ENCODE peak calls at places on chromosome 12, in four cellular contexts. O, C, E and F are unnamed samples.

GRCh38 chr12:69425417-69425816 is 44.8 kb upstream of the FRS2 start:
- DNase-seq in O (no peak), C (no peak), E (no peak), F (no peak)

GRCh38 chr12:84201976-84202375 is 710.6 kb downstream of the SLC6A15 start:
- DNase-seq in O (no peak), C (no peak), E (no peak), F (no peak)

GRCh38 chr12:119069029-119069731 is 87.8 kb downstream of the SRRM4 start:
- DNase-seq in O (no peak), C (no peak), E (no peak), F (no peak)

GRCh38 chr12:44774815-44775411 is 101.2 kb downstream of the NELL2 start:
- DNase-seq in O (peak; percentile 4), C (peak; percentile 76), E (peak; percentile 62), F (peak; percentile 35)

GRCh38 chr12:14613718-14614117 is 46.0 kb upstream of the PLBD1 start:
- DNase-seq in O (no peak), C (no peak), E (no peak), F (no peak)

GRCh38 chr12:104494137-104494815 is 37.5 kb downstream of the CHST11 start:
- DNase-seq in O (no peak), C (no peak), E (no peak), F (peak; percentile 18)

GRCh38 chr12:32443491-32443890 is 44.1 kb downstream of the FGD4 start:
- DNase-seq in O (no peak), C (no peak), E (no peak), F (no peak)

GRCh38 chr12:82625523-82625922 is 61.2 kb upstream of the TMTC2 start:
- DNase-seq in O (no peak), C (no peak), E (no peak), F (no peak)

GRCh38 chr12:49232940-49233841 is 31.7 kb upstream of the TUBA1C start:
- DNase-seq in O (no peak), C (peak; percentile 71), E (peak; percentile 50), F (no peak)

GRCh38 chr12:11695321-11695720 is 45.8 kb downstream of the ETV6 start:
- DNase-seq in O (no peak), C (no peak), E (no peak), F (no peak)

GRCh38 chr12:79424109-79424721 is 266.5 kb downstream of the PAWR start:
- DNase-seq in O (peak; percentile 74), C (no peak), E (no peak), F (no peak)

GRCh38 chr12:47818701-47819543 is 781 bp downstream of the HDAC7 start:
- DNase-seq in O (no peak), C (peak; percentile 74), E (peak; percentile 74), F (peak; percentile 39)

GRCh38 chr12:42504049-42504448 is 85.5 kb downstream of the PRICKLE1 start:
- DNase-seq in O (no peak), C (no peak), E (no peak), F (no peak)

GRCh38 chr12:124452576-124453391 is 114.6 kb downstream of the NCOR2 start:
- DNase-seq in O (no peak), C (no peak), E (no peak), F (no peak)

GRCh38 chr12:14650791-14651190 is 45.6 kb downstream of the GUCY2C start:
- DNase-seq in O (no peak), C (no peak), E (no peak), F (no peak)

GRCh38 chr12:70670948-70671347 is 33.7 kb upstream of the PTPRB start:
- DNase-seq in O (no peak), C (no peak), E (no peak), F (no peak)

GRCh38 chr12:121467638-121468403 is 67.9 kb downstream of the RNF34 start:
- DNase-seq in O (no peak), C (peak; percentile 81), E (no peak), F (no peak)

GRCh38 chr12:4251228-4251891 is 22.2 kb upstream of the CCND2 start:
- DNase-seq in O (no peak), C (no peak), E (no peak), F (peak; percentile 45)

GRCh38 chr12:27257104-27257848 is 13.2 kb downstream of the STK38L start:
- DNase-seq in O (no peak), C (no peak), E (no peak), F (no peak)

GRCh38 chr12:68154768-68155167 is 4.8 kb downstream of the IFNG start:
- DNase-seq in O (no peak), C (no peak), E (no peak), F (no peak)

GRCh38 chr12:101772019-101772774 is 32.9 kb upstream of the SYCP3 start:
- DNase-seq in O (no peak), C (no peak), E (no peak), F (no peak)

GRCh38 chr12:110705309-110705708 is 16.4 kb upstream of the HVCN1 start:
- DNase-seq in O (no peak), C (no peak), E (no peak), F (no peak)

GRCh38 chr12:6228535-6229223 is 28.5 kb downstream of the CD9 start:
- DNase-seq in O (no peak), C (no peak), E (peak; percentile 72), F (no peak)

GRCh38 chr12:63917864-63918742 is 73.6 kb downstream of the SRGAP1 start:
- DNase-seq in O (peak; percentile 90), C (no peak), E (peak; percentile 48), F (no peak)

GRCh38 chr12:125518074-125518473 is 452.8 kb downstream of the AACS start:
- DNase-seq in O (no peak), C (peak; percentile 76), E (no peak), F (no peak)

GRCh38 chr12:53381739-53382630 is 2.0 kb downstream of the SP1 start:
- DNase-seq in O (no peak), C (peak; percentile 72), E (peak; percentile 54), F (peak; percentile 22)
- H3K4me1 ChIP-seq in O (peaks cover 27% of the 10 kb centered on the region), C (peaks cover 3% of the 10 kb centered on the region), E (peaks cover 22% of the 10 kb centered on the region), F (peaks cover 57% of the 10 kb centered on the region)

GRCh38 chr12:93373847-93374723 is 3.6 kb upstream of the NUDT4 start:
- DNase-seq in O (no peak), C (no peak), E (no peak), F (no peak)

GRCh38 chr12:93376436-93377251 is 1.1 kb upstream of the NUDT4 start:
- DNase-seq in O (no peak), C (peak; percentile 78), E (no peak), F (no peak)

GRCh38 chr12:93378373-93379310 is 917 bp downstream of the NUDT4 start:
- DNase-seq in O (no peak), C (peak; percentile 49), E (peak; percentile 66), F (peak; percentile 37)

GRCh38 chr12:93377252-93377542 is 528 bp upstream of the NUDT4 start:
- DNase-seq in O (no peak), C (no peak), E (no peak), F (no peak)

GRCh38 chr12:93375906-93376305 is 1.8 kb upstream of the NUDT4 start:
- DNase-seq in O (no peak), C (no peak), E (no peak), F (no peak)
- H3K27ac ChIP-seq in O (no peak overlapping the region), C (no peak overlapping the region), E (no peak overlapping the region), F (no peak overlapping the region)

GRCh38 chr12:2080604-2081003 is 27.8 kb downstream of the CACNA1C start:
- DNase-seq in O (no peak), C (no peak), E (no peak), F (no peak)

GRCh38 chr12:2083008-2083407 is 30.2 kb downstream of the CACNA1C start:
- DNase-seq in O (no peak), C (no peak), E (no peak), F (no peak)

GRCh38 chr12:2083561-2083960 is 30.8 kb downstream of the CACNA1C start:
- DNase-seq in O (no peak), C (no peak), E (no peak), F (no peak)

GRCh38 chr12:2084553-2085296 is 31.9 kb downstream of the CACNA1C start:
- DNase-seq in O (no peak), C (no peak), E (no peak), F (no peak)

DNA sequence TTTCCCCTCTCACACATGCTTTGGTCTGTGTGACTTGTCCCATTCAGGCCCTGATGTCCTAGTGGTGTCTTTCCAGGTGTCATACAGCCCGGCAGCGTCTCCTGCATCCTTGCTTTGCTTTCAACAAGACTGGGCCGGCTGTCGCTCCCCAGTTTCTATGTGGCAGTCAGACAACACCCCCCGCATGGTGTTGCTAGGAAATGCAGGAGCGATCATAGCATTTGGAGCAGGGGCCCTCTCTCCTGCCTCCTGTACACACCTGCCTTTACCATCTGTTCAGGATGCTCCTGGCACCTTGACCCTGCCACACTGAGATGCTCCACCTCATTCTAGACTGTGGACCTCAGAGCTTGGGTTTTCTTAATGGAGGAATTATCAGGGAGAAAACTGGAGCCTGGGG is 29.5 kb downstream of the CACNA1C start:
- DNase-seq in O (no peak), C (peak; percentile 52), E (no peak), F (no peak)
- H3K27me3 ChIP-seq in O (peaks cover 2% of the 10 kb centered on the region), C (no peaks in the 10 kb centered on the region), E (no peaks in the 10 kb centered on the region), F (peaks cover 4% of the 10 kb centered on the region)

DNA sequence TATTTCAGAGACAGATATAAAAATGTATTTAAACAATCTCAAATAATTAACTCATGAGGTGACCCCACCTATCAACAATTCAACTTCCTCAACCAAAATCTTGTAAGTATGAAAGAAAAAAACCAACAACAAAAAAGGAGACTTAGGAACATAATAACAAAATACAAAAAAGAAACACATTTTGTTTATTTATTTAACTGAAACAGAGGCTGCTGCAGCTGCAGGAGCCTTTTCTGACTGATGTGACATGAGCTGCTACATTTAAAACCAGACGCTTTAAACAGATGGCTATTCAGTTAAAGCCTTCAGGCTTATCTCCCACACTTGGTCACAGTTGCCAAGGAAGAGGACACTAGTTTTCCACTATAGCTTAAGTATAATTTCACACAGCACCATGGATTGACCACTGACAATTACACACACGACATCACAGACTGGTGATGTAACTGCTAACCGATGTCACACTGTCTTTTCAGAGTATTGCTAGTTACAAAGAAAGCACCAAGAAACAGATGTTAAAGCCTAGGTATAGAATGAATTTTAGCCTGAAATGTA is 113.2 kb downstream of the MED13L start:
- DNase-seq in O (no peak), C (no peak), E (no peak), F (no peak)
- H3K4me1 ChIP-seq in O (peaks cover 78% of the 10 kb centered on the region), C (no peaks in the 10 kb centered on the region), E (no peaks in the 10 kb centered on the region), F (peaks cover 12% of the 10 kb centered on the region)

DNA sequence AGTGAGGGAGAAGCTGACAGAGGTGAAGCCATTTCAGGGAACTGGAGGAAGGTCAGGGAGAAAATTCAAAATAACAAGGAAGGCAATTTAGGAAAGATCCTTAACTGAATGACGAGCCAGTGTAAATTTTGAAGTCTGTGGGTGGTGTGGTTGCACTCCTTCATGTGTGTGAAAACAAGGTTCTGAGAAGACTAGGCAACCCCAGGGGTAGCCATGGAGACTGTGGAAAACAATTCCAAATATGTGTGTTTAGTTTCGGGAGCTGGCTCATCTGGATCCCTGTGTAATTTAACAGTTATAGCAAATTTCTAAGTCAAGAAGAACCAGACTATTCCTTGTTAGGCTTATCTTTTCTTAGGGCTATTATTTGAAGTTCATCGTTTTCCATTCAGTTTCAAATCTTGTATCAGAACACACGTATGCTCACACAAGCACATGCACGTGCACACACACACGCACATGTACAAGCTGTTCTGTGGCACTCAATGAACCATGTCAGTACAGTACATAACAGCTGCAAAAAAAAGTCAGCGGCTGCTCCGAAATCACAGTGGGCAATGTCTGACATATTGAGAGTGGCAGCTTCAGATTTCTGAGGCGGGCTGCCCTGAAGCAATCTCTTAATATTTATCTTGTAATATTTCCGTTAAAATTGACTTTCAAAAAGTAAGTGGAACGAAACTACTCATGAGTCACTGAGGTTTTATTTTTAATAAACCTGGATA is 411.2 kb downstream of the AEBP2 start:
- DNase-seq in O (no peak), C (no peak), E (no peak), F (no peak)
- H3K27ac ChIP-seq in O (no peak overlapping the region), C (no peak overlapping the region), E (no peak overlapping the region), F (no peak overlapping the region)